ENCODE peak calls at places on chromosomes 6 and 20, in four cellular contexts. One of them, this sample, is unnamed.

GRCh38 chr6:89834884-89835792 is 5.5 kb downstream of the CASP8AP2 start:
- DNase-seq in CD8-positive, alpha-beta T cell: peak
- DNase-seq in endothelial cell: no peak
- DNase-seq in astrocyte of the spinal cord: no peak
- DNase-seq in this sample: no peak

GRCh38 chr6:41503841-41504525 is 42.2 kb upstream of the FOXP4 start:
- DNase-seq in CD8-positive, alpha-beta T cell: no peak
- DNase-seq in endothelial cell: peak
- DNase-seq in astrocyte of the spinal cord: peak
- DNase-seq in this sample: no peak

GRCh38 chr6:28807682-28808280 is 116.0 kb downstream of the TRIM27 start:
- DNase-seq in CD8-positive, alpha-beta T cell: no peak
- DNase-seq in endothelial cell: peak
- DNase-seq in astrocyte of the spinal cord: peak
- DNase-seq in this sample: no peak

GRCh38 chr6:43967692-43968091 is 159.6 kb downstream of the MRPL14 start:
- DNase-seq in CD8-positive, alpha-beta T cell: no peak
- DNase-seq in endothelial cell: no peak
- DNase-seq in astrocyte of the spinal cord: no peak
- DNase-seq in this sample: no peak

GRCh38 chr6:47267301-47267700 is 42.4 kb downstream of the TNFRSF21 start:
- DNase-seq in CD8-positive, alpha-beta T cell: no peak
- DNase-seq in endothelial cell: no peak
- DNase-seq in astrocyte of the spinal cord: no peak
- DNase-seq in this sample: no peak

GRCh38 chr20:33672426-33673114 is 1.7 kb downstream of the NECAB3 start:
- DNase-seq in CD8-positive, alpha-beta T cell: no peak
- DNase-seq in endothelial cell: no peak
- DNase-seq in astrocyte of the spinal cord: no peak
- DNase-seq in this sample: no peak

GRCh38 chr6:23650676-23651075 is 475.3 kb upstream of the NRSN1 start:
- DNase-seq in CD8-positive, alpha-beta T cell: no peak
- DNase-seq in endothelial cell: no peak
- DNase-seq in astrocyte of the spinal cord: no peak
- DNase-seq in this sample: no peak

GRCh38 chr6:473356-473755 is 81.8 kb downstream of the IRF4 start:
- DNase-seq in CD8-positive, alpha-beta T cell: no peak
- DNase-seq in endothelial cell: no peak
- DNase-seq in astrocyte of the spinal cord: no peak
- DNase-seq in this sample: no peak

GRCh38 chr6:83536034-83536646 is 23.8 kb downstream of the PRSS35 start:
- DNase-seq in CD8-positive, alpha-beta T cell: peak
- DNase-seq in endothelial cell: peak
- DNase-seq in astrocyte of the spinal cord: peak
- DNase-seq in this sample: no peak

GRCh38 chr20:59082981-59083380 is 40.4 kb upstream of the PRELID3B start:
- DNase-seq in CD8-positive, alpha-beta T cell: no peak
- DNase-seq in endothelial cell: no peak
- DNase-seq in astrocyte of the spinal cord: no peak
- DNase-seq in this sample: no peak

GRCh38 chr6:46011241-46012085 is 4.2 kb downstream of the CLIC5 start:
- DNase-seq in CD8-positive, alpha-beta T cell: peak
- DNase-seq in endothelial cell: peak
- DNase-seq in astrocyte of the spinal cord: peak
- DNase-seq in this sample: no peak

GRCh38 chr6:102832021-102832420 is 1438.5 kb downstream of the GRIK2 start:
- DNase-seq in CD8-positive, alpha-beta T cell: no peak
- DNase-seq in endothelial cell: no peak
- DNase-seq in astrocyte of the spinal cord: no peak
- DNase-seq in this sample: no peak
- TF ChIP-seq CTCF in CD8-positive, alpha-beta T cell: no peak
- TF ChIP-seq CTCF in endothelial cell: no peak
- TF ChIP-seq CTCF in astrocyte of the spinal cord: no peak
- TF ChIP-seq CTCF in this sample: no peak

GRCh38 chr6:4319992-4320683 is 184.8 kb upstream of the ECI2 start:
- DNase-seq in CD8-positive, alpha-beta T cell: no peak
- DNase-seq in endothelial cell: no peak
- DNase-seq in astrocyte of the spinal cord: peak
- DNase-seq in this sample: no peak

GRCh38 chr6:4320860-4321259 is 185.5 kb upstream of the ECI2 start:
- DNase-seq in CD8-positive, alpha-beta T cell: no peak
- DNase-seq in endothelial cell: no peak
- DNase-seq in astrocyte of the spinal cord: peak
- DNase-seq in this sample: no peak

GRCh38 chr6:4314201-4314707 is 178.9 kb upstream of the ECI2 start:
- DNase-seq in CD8-positive, alpha-beta T cell: no peak
- DNase-seq in endothelial cell: no peak
- DNase-seq in astrocyte of the spinal cord: no peak
- DNase-seq in this sample: no peak

GRCh38 chr6:4313044-4313686 is 177.8 kb upstream of the ECI2 start:
- DNase-seq in CD8-positive, alpha-beta T cell: no peak
- DNase-seq in endothelial cell: no peak
- DNase-seq in astrocyte of the spinal cord: peak
- DNase-seq in this sample: no peak

GRCh38 chr6:4316867-4317400 is 181.6 kb upstream of the ECI2 start:
- DNase-seq in CD8-positive, alpha-beta T cell: no peak
- DNase-seq in endothelial cell: no peak
- DNase-seq in astrocyte of the spinal cord: peak
- DNase-seq in this sample: no peak
- TF ChIP-seq CTCF in CD8-positive, alpha-beta T cell: no peak
- TF ChIP-seq CTCF in endothelial cell: no peak
- TF ChIP-seq CTCF in astrocyte of the spinal cord: no peak
- TF ChIP-seq CTCF in this sample: no peak

GRCh38 chr6:6219716-6220115 is 100.7 kb downstream of the F13A1 start:
- DNase-seq in CD8-positive, alpha-beta T cell: no peak
- DNase-seq in endothelial cell: no peak
- DNase-seq in astrocyte of the spinal cord: no peak
- DNase-seq in this sample: no peak

GRCh38 chr6:6220718-6221117 is 99.7 kb downstream of the F13A1 start:
- DNase-seq in CD8-positive, alpha-beta T cell: no peak
- DNase-seq in endothelial cell: no peak
- DNase-seq in astrocyte of the spinal cord: no peak
- DNase-seq in this sample: no peak

GRCh38 chr6:6218246-6219085 is 102.0 kb downstream of the F13A1 start:
- DNase-seq in CD8-positive, alpha-beta T cell: no peak
- DNase-seq in endothelial cell: no peak
- DNase-seq in astrocyte of the spinal cord: peak
- DNase-seq in this sample: no peak

GRCh38 chr6:6224933-6225486 is 95.5 kb downstream of the F13A1 start:
- DNase-seq in CD8-positive, alpha-beta T cell: no peak
- DNase-seq in endothelial cell: no peak
- DNase-seq in astrocyte of the spinal cord: no peak
- DNase-seq in this sample: no peak

DNA sequence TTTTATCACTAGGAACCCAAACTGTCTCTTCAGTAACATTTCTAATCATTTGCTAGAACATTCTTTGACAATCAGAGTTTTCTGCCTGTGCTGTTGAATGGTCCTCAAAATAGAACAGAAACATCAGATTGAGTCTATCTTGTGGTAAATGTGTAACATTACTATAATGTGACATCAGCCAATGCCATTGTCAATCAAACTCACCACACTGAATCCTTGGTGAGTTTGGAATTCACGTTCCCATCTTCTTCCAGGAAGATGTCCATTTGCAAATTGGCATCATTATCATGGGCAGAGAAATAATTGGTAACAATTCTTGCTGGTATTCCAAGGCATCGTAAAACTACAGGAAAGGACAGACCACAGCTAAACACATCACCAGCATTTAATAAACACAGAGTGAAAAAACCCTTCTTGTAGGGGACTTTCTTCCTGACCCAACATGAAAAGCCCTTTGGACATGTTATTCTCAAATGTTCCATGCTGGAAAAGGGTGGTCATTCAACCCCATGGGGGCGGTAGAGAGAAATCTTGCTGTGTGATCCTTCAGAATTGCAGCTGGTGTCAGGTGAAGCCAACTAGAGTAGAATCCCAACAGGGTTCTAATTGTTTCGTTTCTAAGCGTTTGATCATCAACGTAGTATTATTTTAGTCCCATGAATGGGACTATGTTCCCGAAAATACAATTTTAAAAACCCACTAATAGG is 98.5 kb downstream of the F13A1 start:
- DNase-seq in CD8-positive, alpha-beta T cell: no peak
- DNase-seq in endothelial cell: peak
- DNase-seq in astrocyte of the spinal cord: no peak
- DNase-seq in this sample: no peak
- TF ChIP-seq CTCF in CD8-positive, alpha-beta T cell: no peak
- TF ChIP-seq CTCF in endothelial cell: peak
- TF ChIP-seq CTCF in astrocyte of the spinal cord: peak
- TF ChIP-seq CTCF in this sample: peak

GRCh38 chr6:77879527-77879926 is 226.7 kb downstream of the MEI4 start:
- DNase-seq in CD8-positive, alpha-beta T cell: no peak
- DNase-seq in endothelial cell: no peak
- DNase-seq in astrocyte of the spinal cord: no peak
- DNase-seq in this sample: no peak
- TF ChIP-seq CTCF in CD8-positive, alpha-beta T cell: no peak
- TF ChIP-seq CTCF in endothelial cell: no peak
- TF ChIP-seq CTCF in astrocyte of the spinal cord: no peak
- TF ChIP-seq CTCF in this sample: no peak

DNA sequence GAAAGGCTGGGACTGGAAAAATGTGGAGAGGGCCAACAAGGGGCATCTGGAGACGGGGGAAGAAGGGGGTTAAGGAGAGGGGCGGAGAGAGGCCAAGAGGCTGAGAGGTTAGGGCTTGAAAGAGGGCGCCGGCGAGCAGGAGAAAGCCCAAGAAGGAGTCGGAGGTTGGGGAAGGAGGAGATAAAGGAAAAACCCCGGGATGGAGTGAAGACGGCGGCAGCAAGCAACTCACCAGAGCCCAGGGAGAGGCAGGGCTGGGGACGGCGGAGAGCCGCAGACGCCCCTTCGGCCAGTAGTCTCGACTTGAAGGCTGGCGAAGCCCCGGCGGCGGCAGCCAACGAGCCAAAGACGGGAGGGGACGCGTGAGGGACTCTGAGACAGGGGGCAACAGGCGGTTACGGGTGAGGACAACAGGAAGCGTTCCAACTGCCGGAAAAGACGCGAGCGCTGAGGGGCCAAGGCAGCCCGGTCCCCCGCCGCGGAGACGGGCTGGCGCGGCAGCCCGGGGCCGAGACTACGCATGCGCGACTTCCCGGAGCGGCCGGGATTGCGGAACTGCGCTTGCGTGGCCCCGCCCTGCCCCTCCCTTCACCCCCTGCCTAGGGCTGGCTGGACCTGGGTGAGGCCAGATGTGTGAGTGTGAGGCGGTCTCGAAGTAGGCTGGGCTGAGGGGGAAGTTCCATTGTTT is at the start of gene STK38:
- DNase-seq in CD8-positive, alpha-beta T cell: peak
- DNase-seq in endothelial cell: peak
- DNase-seq in astrocyte of the spinal cord: peak
- DNase-seq in this sample: peak
- TF ChIP-seq CTCF in CD8-positive, alpha-beta T cell: no peak
- TF ChIP-seq CTCF in endothelial cell: no peak
- TF ChIP-seq CTCF in astrocyte of the spinal cord: peak
- TF ChIP-seq CTCF in this sample: peak

GRCh38 chr6:143513410-143513809 is 1.9 kb upstream of the FUCA2 start:
- DNase-seq in CD8-positive, alpha-beta T cell: peak
- DNase-seq in endothelial cell: peak
- DNase-seq in astrocyte of the spinal cord: no peak
- DNase-seq in this sample: no peak
- TF ChIP-seq CTCF in CD8-positive, alpha-beta T cell: peak
- TF ChIP-seq CTCF in endothelial cell: peak
- TF ChIP-seq CTCF in astrocyte of the spinal cord: peak
- TF ChIP-seq CTCF in this sample: peak

This sample was measured in D721Med.